ENCODE peak calls at places on chromosomes 2 and 18, in nine cellular contexts. M is heart right ventricle, T is glutamatergic neuron, K is fibroblast of mammary gland, A is tibial artery, W is foreskin keratinocyte, J is epithelial cell of esophagus, F is IMR-90, Q is psoas muscle. R is an unnamed sample.

GRCh38 chr2:73588177-73588576 is 54.0 kb downstream of the NAT8 start:
- DNase-seq in J (no peak), W (no peak), T (no peak), K (no peak), M (no peak), Q (no peak), A (no peak), F (no peak), R (no peak)

GRCh38 chr2:41033127-41033526 is 581.2 kb upstream of the SLC8A1 start:
- DNase-seq in W (no peak), K (no peak), M (no peak), T (no peak), F (no peak), J (no peak), A (no peak), Q (no peak), R (no peak)

GRCh38 chr2:217430916-217431576 is 571.2 kb upstream of the TNP1 start:
- DNase-seq in M (no peak), Q (no peak), F (peak), W (no peak), T (no peak), K (peak), A (no peak), J (no peak), R (no peak)

GRCh38 chr2:126482582-126483464 is 173.1 kb upstream of the GYPC start:
- DNase-seq in J (no peak), W (no peak), K (no peak), A (no peak), T (no peak), F (no peak), M (no peak), Q (no peak), R (no peak)

GRCh38 chr2:216936954-216937357 is 77.1 kb upstream of the TNP1 start:
- DNase-seq in W (peak), F (no peak), M (peak), K (no peak), T (no peak), Q (peak), J (peak), A (no peak), R (peak)

GRCh38 chr18:39558658-39559057 is 1993.1 kb upstream of the CELF4 start:
- DNase-seq in Q (no peak), A (no peak), J (peak), T (no peak), F (peak), M (no peak), K (no peak), W (peak), R (no peak)

GRCh38 chr2:69164379-69164778 is 151.4 kb downstream of the ANTXR1 start:
- DNase-seq in W (no peak), Q (no peak), A (no peak), K (peak), T (no peak), F (peak), J (peak), M (no peak), R (no peak)

GRCh38 chr2:239323473-239323872 is 77.3 kb downstream of the HDAC4 start:
- DNase-seq in M (no peak), A (no peak), W (no peak), J (no peak), T (no peak), K (no peak), F (no peak), Q (no peak), R (no peak)

GRCh38 chr18:48949051-48949605 is 1.6 kb downstream of the SMAD7 start:
- DNase-seq in M (peak), A (peak), K (no peak), T (no peak), F (no peak), W (no peak), Q (peak), J (no peak), R (peak)

GRCh38 chr2:112692914-112693313 is 27.9 kb upstream of the NT5DC4 start:
- DNase-seq in T (no peak), K (no peak), A (no peak), W (no peak), M (no peak), Q (no peak), J (peak), F (no peak), R (peak)

GRCh38 chr18:2070636-2071035 is 500.7 kb downstream of the METTL4 start:
- DNase-seq in W (no peak), F (no peak), M (no peak), A (no peak), K (no peak), Q (no peak), J (no peak), T (no peak), R (no peak)

GRCh38 chr2:176251928-176252327 is 17.3 kb upstream of the MTX2 start:
- DNase-seq in T (no peak), M (no peak), Q (no peak), J (peak), W (peak), A (no peak), F (no peak), K (peak), R (no peak)

GRCh38 chr18:80245781-80246655 is 1.3 kb downstream of the PARD6G start:
- DNase-seq in W (peak), A (no peak), M (no peak), T (peak), K (no peak), F (no peak), J (peak), Q (no peak), R (no peak)

GRCh38 chr18:54479365-54479764 is 111.7 kb upstream of the DYNAP start:
- DNase-seq in F (no peak), J (peak), T (no peak), K (peak), W (peak), A (no peak), Q (no peak), M (no peak), R (no peak)

GRCh38 chr2:120531863-120532600 is 186.1 kb downstream of the INHBB start:
- DNase-seq in A (peak), K (peak), W (no peak), M (no peak), J (no peak), T (no peak), F (no peak), Q (peak), R (peak)

GRCh38 chr2:141021109-141021508 is 1109.7 kb downstream of the LRP1B start:
- DNase-seq in F (peak), M (no peak), W (peak), Q (no peak), K (peak), J (peak), A (no peak), T (no peak), R (no peak)

GRCh38 chr2:199303814-199304213 is 153.9 kb downstream of the SATB2 start:
- DNase-seq in A (no peak), Q (no peak), K (peak), F (peak), M (no peak), J (peak), W (peak), T (no peak), R (no peak)

GRCh38 chr2:62611820-62612219 is 93.7 kb upstream of the EHBP1 start:
- DNase-seq in A (no peak), Q (no peak), M (no peak), W (no peak), T (no peak), F (no peak), J (no peak), K (peak), R (no peak)

GRCh38 chr2:96801464-96802280 is 14.4 kb upstream of the CNNM3 start:
- DNase-seq in F (no peak), T (no peak), M (no peak), Q (peak), K (no peak), A (no peak), J (no peak), W (no peak), R (peak)

GRCh38 chr2:144458536-144458935 is 61.4 kb downstream of the ZEB2 start:
- DNase-seq in A (no peak), Q (no peak), J (no peak), K (no peak), M (no peak), W (no peak), F (no peak), T (no peak), R (no peak)

GRCh38 chr2:65396348-65397026 is 35.9 kb downstream of the SPRED2 start:
- DNase-seq in F (peak), W (no peak), J (peak), M (no peak), K (peak), T (no peak), Q (no peak), A (peak), R (no peak)

GRCh38 chr2:162720559-162721271 is 117.9 kb downstream of the KCNH7 start:
- DNase-seq in F (no peak), A (no peak), Q (no peak), K (no peak), W (no peak), J (no peak), M (no peak), T (no peak), R (no peak)

GRCh38 chr2:146893500-146894041 is 951.3 kb upstream of the ACVR2A start:
- DNase-seq in F (no peak), M (no peak), T (no peak), K (peak), A (no peak), Q (no peak), J (peak), W (peak), R (no peak)

GRCh38 chr2:96527990-96528679 is 8.4 kb upstream of the ARID5A start:
- DNase-seq in M (peak), K (peak), W (no peak), Q (peak), J (no peak), T (no peak), F (peak), A (peak), R (peak)

GRCh38 chr2:174585657-174586056 is 11.9 kb downstream of the WIPF1 start:
- DNase-seq in M (no peak), J (no peak), K (no peak), T (no peak), W (no peak), F (no peak), A (no peak), Q (no peak), R (no peak)

GRCh38 chr18:24837065-24837464 is 376.6 kb downstream of the HRH4 start:
- DNase-seq in J (peak), Q (no peak), K (peak), M (no peak), W (peak), F (peak), T (no peak), A (no peak), R (no peak)

GRCh38 chr2:241312082-241312481 is 3.4 kb downstream of the HDLBP start:
- DNase-seq in Q (no peak), M (no peak), T (no peak), J (peak), K (peak), W (peak), F (peak), A (no peak), R (no peak)

GRCh38 chr2:150438654-150439053 is 48.8 kb downstream of the RND3 start:
- DNase-seq in T (no peak), J (peak), K (no peak), A (no peak), M (no peak), F (no peak), Q (no peak), W (peak), R (no peak)

GRCh38 chr18:78786776-78787175 is 192.8 kb upstream of the SALL3 start:
- DNase-seq in J (no peak), A (no peak), K (no peak), T (no peak), W (no peak), Q (no peak), F (no peak), M (no peak), R (peak)

GRCh38 chr2:239606955-239607794 is 206.4 kb upstream of the HDAC4 start:
- DNase-seq in F (no peak), Q (no peak), K (no peak), J (no peak), M (no peak), T (no peak), A (no peak), W (no peak), R (no peak)

GRCh38 chr2:16587629-16588028 is 78.0 kb downstream of the CYRIA start:
- DNase-seq in F (no peak), Q (no peak), J (no peak), A (no peak), K (no peak), W (no peak), M (no peak), T (no peak), R (no peak)

GRCh38 chr2:221844187-221844586 is 272.1 kb upstream of the EPHA4 start:
- DNase-seq in Q (no peak), J (no peak), M (no peak), W (no peak), K (no peak), F (no peak), A (no peak), T (no peak), R (no peak)

GRCh38 chr2:39730685-39731302 is 48.3 kb downstream of the THUMPD2 start:
- DNase-seq in A (no peak), T (no peak), Q (no peak), F (peak), K (peak), M (no peak), W (peak), J (peak), R (no peak)

GRCh38 chr2:164826293-164827243 is 15.1 kb downstream of the COBLL1 start:
- DNase-seq in W (peak), M (peak), T (no peak), A (peak), F (peak), Q (no peak), J (peak), K (no peak), R (no peak)

GRCh38 chr18:13218376-13219011 is at the start of gene LDLRAD4:
- DNase-seq in Q (peak), W (no peak), A (peak), M (peak), K (no peak), F (no peak), J (no peak), T (peak), R (peak)

DNA sequence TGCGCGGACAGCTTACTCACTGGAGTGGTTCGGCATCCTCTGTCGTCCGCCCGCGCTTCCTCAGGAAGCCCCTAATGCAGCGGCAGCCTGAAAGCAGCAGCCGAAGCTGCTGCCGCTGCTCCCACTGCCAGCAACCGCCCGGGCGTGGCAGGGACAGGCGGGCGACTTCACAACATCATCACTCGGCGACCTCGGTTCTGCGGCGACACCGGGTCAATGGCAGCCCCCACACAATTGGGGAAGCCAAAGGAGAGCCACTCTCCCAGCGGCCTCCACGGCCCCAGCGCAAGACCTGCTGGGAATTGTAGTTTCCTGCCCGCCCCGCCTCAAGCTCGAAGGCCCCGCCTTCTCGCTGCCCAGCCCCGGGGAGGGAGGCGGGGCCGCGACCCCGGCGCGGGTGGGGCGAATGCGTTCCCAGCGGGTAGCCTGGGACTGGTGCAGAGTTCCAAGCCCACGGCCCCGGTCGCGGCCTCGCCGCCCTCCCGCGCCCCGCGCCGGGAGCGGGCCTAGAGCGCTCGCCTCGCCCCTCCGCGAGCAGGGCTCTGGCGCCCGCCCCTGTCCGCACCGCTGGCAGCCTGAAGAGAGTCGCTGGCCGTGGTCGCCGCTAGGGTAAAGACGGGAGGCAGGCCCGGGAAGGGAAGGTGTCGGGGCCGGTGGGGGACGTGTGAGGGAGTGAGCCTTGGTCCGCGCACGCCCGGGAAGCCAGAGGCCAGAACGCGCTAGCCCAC is at the start of the genes STRADB and TRAK2:
- DNase-seq in Q (peak), T (peak), F (peak), W (peak), M (peak), A (peak), K (peak), J (peak), R (peak)
- TF ChIP-seq CTCF in Q (peak), T (peak), F (peak), W (peak), M (peak), A (peak), K (no peak), J (peak), R (peak)

DNA sequence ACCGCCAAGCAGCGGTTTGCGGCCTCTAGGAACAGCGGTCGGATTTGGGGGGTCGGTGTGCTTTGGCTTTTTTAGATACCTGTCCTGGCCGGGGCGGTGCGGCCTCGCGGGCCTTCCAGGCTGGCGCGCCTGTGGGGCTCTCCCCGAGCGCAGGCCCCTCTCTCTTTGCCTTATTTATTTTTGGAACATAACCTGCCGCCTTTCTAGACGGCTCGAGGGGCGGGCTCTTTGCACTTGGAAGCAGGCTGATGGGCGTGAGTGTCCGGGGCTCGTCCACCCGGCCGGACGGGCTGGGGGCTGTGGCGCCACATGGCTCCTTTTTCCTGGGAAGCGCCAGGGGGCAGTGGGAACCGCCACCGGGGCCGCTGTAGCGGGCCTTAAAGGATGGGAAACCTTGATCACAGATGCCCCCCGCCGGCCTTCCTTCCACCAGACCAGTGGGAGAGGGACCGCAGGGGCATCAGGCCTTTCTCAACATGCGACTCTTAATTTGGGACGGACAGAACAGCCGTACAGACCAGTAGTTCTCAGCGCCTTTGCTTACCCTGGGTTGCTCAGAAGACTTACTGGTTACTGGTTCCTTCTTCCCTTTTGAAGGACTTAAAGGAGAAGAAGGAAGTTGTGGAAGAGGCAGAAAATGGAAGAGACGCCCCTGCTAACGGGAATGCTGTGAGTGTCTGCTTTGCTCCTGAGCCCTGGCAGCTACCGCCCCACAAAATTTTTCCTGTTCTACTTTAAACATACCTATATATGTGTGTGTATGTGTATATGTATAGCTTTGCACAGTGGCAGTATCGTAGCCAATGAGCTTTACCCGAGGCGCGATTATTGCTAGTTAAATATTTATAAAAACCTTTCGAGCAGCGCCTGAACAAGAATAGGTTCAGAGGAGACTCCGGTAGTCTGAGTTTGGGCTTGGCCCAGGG is 2.7 kb downstream of the PTMA start:
- DNase-seq in J (no peak), A (peak), M (peak), Q (peak), T (peak), K (no peak), W (peak), F (no peak), R (peak)
- TF ChIP-seq CTCF in J (no peak), A (no peak), M (no peak), Q (peak), T (no peak), K (peak), W (peak), F (peak), R (no peak)

DNA sequence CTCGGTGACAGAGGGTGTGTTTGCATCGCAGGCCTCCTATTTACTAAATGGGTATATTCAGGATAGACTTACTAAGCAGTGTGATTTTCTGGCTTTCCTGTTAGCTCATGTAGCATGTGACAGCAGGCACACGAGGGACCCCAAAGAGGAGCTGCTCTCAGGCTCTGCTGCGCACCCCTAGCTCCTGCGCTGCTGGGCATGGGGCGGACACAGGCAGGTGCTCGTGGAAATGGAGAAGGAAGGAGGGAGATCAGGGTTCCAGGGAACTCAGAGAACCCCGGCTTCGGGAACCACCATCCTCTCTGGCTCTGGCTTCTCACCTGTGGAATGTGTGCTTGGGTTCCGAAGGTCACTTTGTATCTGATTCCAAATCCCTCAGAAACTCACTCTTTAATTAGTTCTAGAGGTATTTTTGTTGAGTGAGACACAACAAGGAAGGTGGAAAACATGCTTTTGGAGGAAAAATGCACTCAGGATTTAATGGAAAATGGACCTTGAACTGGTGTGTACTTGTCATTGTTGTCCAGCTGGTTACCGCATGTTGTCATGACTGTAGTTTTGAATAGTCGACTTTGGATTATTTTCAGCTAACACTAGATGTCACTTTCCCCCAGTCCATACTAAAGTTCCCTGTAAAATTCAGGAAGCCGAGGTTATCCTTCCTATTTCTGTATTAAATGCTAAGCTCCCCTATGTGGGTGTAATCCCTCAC is 3.5 kb downstream of the SNTG2 start:
- DNase-seq in F (peak), J (no peak), W (no peak), M (no peak), K (peak), T (no peak), Q (no peak), A (no peak), R (no peak)
- TF ChIP-seq CTCF in F (peak), J (no peak), W (peak), M (peak), K (peak), T (no peak), Q (no peak), A (no peak), R (no peak)

GRCh38 chr18:67654101-67654500 is 137.6 kb upstream of the DSEL start:
- DNase-seq in J (no peak), Q (no peak), F (no peak), T (no peak), K (no peak), A (no peak), M (no peak), W (no peak), R (no peak)

GRCh38 chr18:67652296-67652695 is 135.8 kb upstream of the DSEL start:
- DNase-seq in W (no peak), F (no peak), A (no peak), J (no peak), T (no peak), M (no peak), Q (no peak), K (no peak), R (no peak)

GRCh38 chr18:67650661-67651060 is 134.1 kb upstream of the DSEL start:
- DNase-seq in W (no peak), T (no peak), J (no peak), M (no peak), A (no peak), Q (no peak), F (no peak), K (peak), R (no peak)

GRCh38 chr18:67646890-67647289 is 130.4 kb upstream of the DSEL start:
- DNase-seq in T (no peak), M (no peak), F (no peak), K (no peak), Q (no peak), A (no peak), W (no peak), J (no peak), R (no peak)

DNA sequence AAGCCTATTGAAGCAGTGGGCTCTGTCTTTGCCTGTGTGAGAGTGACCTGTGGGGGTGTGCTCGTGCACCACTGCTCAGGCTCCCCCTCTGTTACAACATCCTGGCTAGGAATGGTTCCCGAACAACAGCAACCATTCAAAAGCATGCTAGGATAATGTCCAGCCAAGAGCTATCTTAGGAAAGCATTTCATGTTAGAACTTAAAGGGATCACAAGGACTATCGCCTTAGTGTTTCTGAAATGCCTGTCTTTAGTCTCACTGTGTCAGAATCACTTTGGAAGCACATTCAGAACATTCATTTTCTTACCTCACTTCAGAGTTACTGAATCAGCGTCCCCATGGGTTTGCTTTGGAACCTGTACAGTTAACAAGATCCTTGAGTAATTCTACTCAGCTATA is 134.9 kb upstream of the DSEL start:
- DNase-seq in J (no peak), F (no peak), T (no peak), M (no peak), A (peak), Q (no peak), W (no peak), K (peak), R (no peak)
- TF ChIP-seq CTCF in J (no peak), F (no peak), T (no peak), M (no peak), A (no peak), Q (no peak), W (no peak), K (no peak), R (no peak)